ENCODE peak calls at places on chromosomes 5 and 9, in four cellular contexts. One of them, this sample, is unnamed.

GRCh38 chr9:77647659-77648457 is at the start of gene GNA14:
- DNase-seq in IMR-90: no peak
- DNase-seq in HepG2: no peak
- DNase-seq in K562: no peak
- DNase-seq in this sample: no peak

GRCh38 chr5:104606258-104606829 is 1043.8 kb upstream of the NUDT12 start:
- DNase-seq in IMR-90: no peak
- DNase-seq in HepG2: no peak
- DNase-seq in K562: no peak
- DNase-seq in this sample: no peak

GRCh38 chr9:98360176-98360708 is 104.8 kb upstream of the TBC1D2 start:
- DNase-seq in IMR-90: no peak
- DNase-seq in HepG2: no peak
- DNase-seq in K562: no peak
- DNase-seq in this sample: no peak

GRCh38 chr9:131214457-131214856 is 61.9 kb downstream of the FAM78A start:
- DNase-seq in IMR-90: peak
- DNase-seq in HepG2: no peak
- DNase-seq in K562: no peak
- DNase-seq in this sample: no peak

GRCh38 chr5:117805058-117805457 is 1183.3 kb downstream of the DTWD2 start:
- DNase-seq in IMR-90: no peak
- DNase-seq in HepG2: no peak
- DNase-seq in K562: no peak
- DNase-seq in this sample: no peak

GRCh38 chr9:127057970-127058644 is 64.3 kb downstream of the ANGPTL2 start:
- DNase-seq in IMR-90: peak
- DNase-seq in HepG2: no peak
- DNase-seq in K562: no peak
- DNase-seq in this sample: no peak

GRCh38 chr5:77022511-77023417 is 7.4 kb upstream of the AGGF1 start:
- DNase-seq in IMR-90: no peak
- DNase-seq in HepG2: peak
- DNase-seq in K562: no peak
- DNase-seq in this sample: no peak

GRCh38 chr5:76252437-76252836 is 150.6 kb upstream of the IQGAP2 start:
- DNase-seq in IMR-90: no peak
- DNase-seq in HepG2: no peak
- DNase-seq in K562: no peak
- DNase-seq in this sample: no peak

GRCh38 chr9:36049408-36049807 is 12.7 kb downstream of the RECK start:
- DNase-seq in IMR-90: no peak
- DNase-seq in HepG2: no peak
- DNase-seq in K562: no peak
- DNase-seq in this sample: no peak

GRCh38 chr5:173474881-173475287 is 141.6 kb downstream of the BOD1 start:
- DNase-seq in IMR-90: peak
- DNase-seq in HepG2: no peak
- DNase-seq in K562: no peak
- DNase-seq in this sample: no peak

GRCh38 chr5:100779669-100780375 is 123.3 kb downstream of the ST8SIA4 start:
- DNase-seq in IMR-90: no peak
- DNase-seq in HepG2: no peak
- DNase-seq in K562: no peak
- DNase-seq in this sample: no peak

GRCh38 chr5:115543931-115544370 is 624 bp downstream of the FEM1C start:
- DNase-seq in IMR-90: peak
- DNase-seq in HepG2: peak
- DNase-seq in K562: no peak
- DNase-seq in this sample: no peak

GRCh38 chr5:71932649-71933338 is 174.5 kb upstream of the MAP1B start:
- DNase-seq in IMR-90: peak
- DNase-seq in HepG2: peak
- DNase-seq in K562: peak
- DNase-seq in this sample: peak

GRCh38 chr5:54254482-54255198 is 55.7 kb downstream of the ARL15 start:
- DNase-seq in IMR-90: no peak
- DNase-seq in HepG2: peak
- DNase-seq in K562: no peak
- DNase-seq in this sample: no peak

GRCh38 chr5:122192883-122193496 is 63.6 kb downstream of the ZNF474 start:
- DNase-seq in IMR-90: peak
- DNase-seq in HepG2: peak
- DNase-seq in K562: peak
- DNase-seq in this sample: peak

GRCh38 chr5:115812372-115812771 is 4.1 kb downstream of the CDO1 start:
- DNase-seq in IMR-90: no peak
- DNase-seq in HepG2: no peak
- DNase-seq in K562: no peak
- DNase-seq in this sample: no peak

DNA sequence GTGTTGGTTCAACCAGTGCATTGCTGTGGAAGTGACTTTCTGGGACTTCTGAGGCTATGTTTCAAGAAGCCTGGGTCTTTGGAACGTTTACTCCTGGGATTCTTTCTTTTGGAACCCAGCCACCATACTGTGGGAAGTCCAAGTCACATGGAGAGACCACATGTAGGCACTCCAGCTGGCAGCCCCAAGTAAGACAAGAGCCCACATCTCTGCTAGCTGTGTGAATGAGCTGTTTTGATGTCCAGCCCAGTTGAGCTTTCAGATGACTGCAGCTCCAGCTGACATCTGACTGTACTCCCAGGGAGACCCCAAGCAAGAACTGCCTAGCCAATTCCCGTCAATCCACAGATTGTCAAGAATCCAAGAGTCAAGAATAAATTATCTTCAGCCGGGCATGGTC is 60.1 kb upstream of the SPATA31D4 start:
- DNase-seq in IMR-90: no peak
- DNase-seq in HepG2: no peak
- DNase-seq in K562: no peak
- DNase-seq in this sample: no peak
- TF ChIP-seq MAZ in IMR-90: no peak
- TF ChIP-seq MAZ in HepG2: no peak
- TF ChIP-seq MAZ in K562: no peak
- TF ChIP-seq MAZ in this sample: no peak

GRCh38 chr5:108432024-108432423 is 50.1 kb upstream of the FBXL17 start:
- DNase-seq in IMR-90: peak
- DNase-seq in HepG2: no peak
- DNase-seq in K562: no peak
- DNase-seq in this sample: no peak
- TF ChIP-seq SMC3 in IMR-90: no peak
- TF ChIP-seq SMC3 in HepG2: no peak
- TF ChIP-seq SMC3 in K562: no peak
- TF ChIP-seq SMC3 in this sample: no peak

GRCh38 chr5:73180561-73180960 is 7.6 kb downstream of the TMEM174 start:
- DNase-seq in IMR-90: peak
- DNase-seq in HepG2: no peak
- DNase-seq in K562: no peak
- DNase-seq in this sample: no peak

GRCh38 chr5:73182282-73182681 is 9.3 kb downstream of the TMEM174 start:
- DNase-seq in IMR-90: no peak
- DNase-seq in HepG2: no peak
- DNase-seq in K562: no peak
- DNase-seq in this sample: no peak

GRCh38 chr5:73183000-73183399 is 10.0 kb downstream of the TMEM174 start:
- DNase-seq in IMR-90: no peak
- DNase-seq in HepG2: no peak
- DNase-seq in K562: no peak
- DNase-seq in this sample: no peak

GRCh38 chr5:73178265-73178664 is 5.3 kb downstream of the TMEM174 start:
- DNase-seq in IMR-90: no peak
- DNase-seq in HepG2: no peak
- DNase-seq in K562: no peak
- DNase-seq in this sample: no peak

DNA sequence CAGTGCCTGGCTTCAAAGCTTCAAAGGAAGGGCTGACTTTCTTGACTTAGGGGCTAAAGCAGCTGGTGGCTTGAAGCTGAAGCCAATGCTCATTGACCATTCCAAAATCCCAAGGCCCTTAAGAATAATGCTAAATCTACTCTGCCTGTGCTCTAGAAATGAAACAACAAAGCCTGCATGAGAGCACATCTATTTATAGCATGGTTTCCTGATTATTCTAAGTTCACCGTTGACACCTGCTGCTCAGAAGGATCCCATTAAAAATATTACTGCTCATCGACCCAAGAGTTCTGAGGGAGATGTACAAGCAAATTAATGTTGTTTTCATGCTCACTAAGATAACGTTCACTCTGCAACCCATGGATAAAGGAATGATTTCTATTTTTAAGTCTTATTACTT is 6.7 kb downstream of the TMEM174 start:
- DNase-seq in IMR-90: no peak
- DNase-seq in HepG2: no peak
- DNase-seq in K562: no peak
- DNase-seq in this sample: no peak
- TF ChIP-seq RAD21 in IMR-90: no peak
- TF ChIP-seq RAD21 in HepG2: no peak
- TF ChIP-seq RAD21 in K562: no peak
- TF ChIP-seq RAD21 in this sample: no peak

GRCh38 chr5:170757182-170757601 is 26.3 kb upstream of the GABRP start:
- DNase-seq in IMR-90: peak
- DNase-seq in HepG2: peak
- DNase-seq in K562: no peak
- DNase-seq in this sample: peak
- TF ChIP-seq MAZ in IMR-90: no peak
- TF ChIP-seq MAZ in HepG2: no peak
- TF ChIP-seq MAZ in K562: no peak
- TF ChIP-seq MAZ in this sample: no peak

DNA sequence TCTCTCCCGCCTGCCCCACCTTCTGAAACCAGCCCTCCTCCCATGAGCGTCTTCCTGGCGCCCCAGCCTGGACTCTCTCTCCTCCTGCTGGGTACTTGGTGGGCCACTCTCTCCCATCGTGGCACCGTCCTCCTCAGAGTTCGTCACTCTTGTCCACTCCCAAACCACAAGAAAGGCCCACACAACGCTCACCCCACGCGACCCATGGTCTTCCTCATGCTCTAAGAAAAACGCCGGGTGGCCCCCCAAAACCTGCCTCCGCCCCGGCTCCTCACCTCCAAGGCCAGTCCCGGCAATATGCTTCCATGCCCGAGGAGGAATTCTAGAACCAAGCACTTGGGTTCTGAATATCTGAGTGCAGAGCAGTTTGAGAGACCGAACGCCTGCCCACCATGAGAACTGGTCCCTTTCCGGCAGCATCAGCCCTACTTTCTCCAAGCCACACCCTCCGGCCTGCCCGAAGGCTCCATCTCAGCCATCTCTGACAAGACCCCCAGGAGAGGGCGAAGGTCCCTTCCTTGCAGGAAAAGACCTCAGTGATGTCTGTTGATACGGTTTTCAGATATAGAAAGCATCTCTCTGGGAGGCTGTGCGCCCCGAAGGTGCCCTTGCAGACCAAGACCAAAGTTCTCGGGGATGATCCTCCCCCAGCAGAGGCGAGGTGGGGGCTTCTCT is 15.0 kb downstream of the SLC6A3 start:
- DNase-seq in IMR-90: no peak
- DNase-seq in HepG2: no peak
- DNase-seq in K562: no peak
- DNase-seq in this sample: no peak
- TF ChIP-seq SMC3 in IMR-90: no peak
- TF ChIP-seq SMC3 in HepG2: no peak
- TF ChIP-seq SMC3 in K562: no peak
- TF ChIP-seq SMC3 in this sample: no peak

DNA sequence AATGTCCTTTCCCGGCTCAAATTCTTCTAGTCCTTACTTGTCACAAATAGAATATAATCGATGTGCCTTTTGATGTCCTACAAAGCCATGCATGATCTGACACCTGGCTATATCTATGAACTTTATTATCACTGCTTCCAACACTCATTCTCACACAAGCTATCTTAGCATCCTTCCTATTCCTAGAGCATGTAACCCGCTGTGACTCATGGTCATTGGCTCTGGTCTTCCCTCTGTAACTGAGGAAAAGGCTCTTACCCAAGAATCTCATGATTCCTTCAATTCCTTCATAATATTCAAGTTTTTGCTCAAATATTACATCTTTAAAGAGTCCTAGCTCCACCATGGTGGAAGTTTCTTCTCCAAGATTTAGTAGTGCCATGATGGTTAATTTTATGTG is 480.0 kb upstream of the PAPPA start:
- DNase-seq in IMR-90: peak
- DNase-seq in HepG2: no peak
- DNase-seq in K562: no peak
- DNase-seq in this sample: peak
- TF ChIP-seq RAD21 in IMR-90: no peak
- TF ChIP-seq RAD21 in HepG2: no peak
- TF ChIP-seq RAD21 in K562: no peak
- TF ChIP-seq RAD21 in this sample: no peak

GRCh38 chr5:67291671-67292070 is 95.1 kb upstream of the CD180 start:
- DNase-seq in IMR-90: no peak
- DNase-seq in HepG2: no peak
- DNase-seq in K562: no peak
- DNase-seq in this sample: no peak
- TF ChIP-seq MAZ in IMR-90: no peak
- TF ChIP-seq MAZ in HepG2: no peak
- TF ChIP-seq MAZ in K562: no peak
- TF ChIP-seq MAZ in this sample: no peak

This sample was measured in A549.